ENCODE peak calls at places on chromosomes 12 and 14, in six cellular contexts. One of them, this sample, is unnamed.

GRCh38 chr12:98073610-98074009 is 441.8 kb upstream of the TMPO start:
- DNase-seq in heart left ventricle: no peak
- DNase-seq in vagina: no peak
- DNase-seq in ovary: no peak
- DNase-seq in K562: no peak
- DNase-seq in HepG2: no peak
- DNase-seq in this sample: no peak

GRCh38 chr12:89166525-89166934 is 185.8 kb downstream of the DUSP6 start:
- DNase-seq in heart left ventricle: no peak
- DNase-seq in vagina: no peak
- DNase-seq in ovary: no peak
- DNase-seq in K562: peak; percentile 3
- DNase-seq in HepG2: no peak
- DNase-seq in this sample: no peak

GRCh38 chr12:130087222-130087621 is 75.0 kb upstream of the FZD10 start:
- DNase-seq in heart left ventricle: no peak
- DNase-seq in vagina: no peak
- DNase-seq in ovary: no peak
- DNase-seq in K562: no peak
- DNase-seq in HepG2: no peak
- DNase-seq in this sample: no peak

GRCh38 chr14:23953464-23954278 is at the start of gene DHRS4:
- DNase-seq in heart left ventricle: peak; percentile 86
- DNase-seq in vagina: no peak
- DNase-seq in ovary: peak; percentile 84
- DNase-seq in K562: peak; percentile 76
- DNase-seq in HepG2: peak; percentile 94
- DNase-seq in this sample: peak; percentile 84

GRCh38 chr14:68874746-68875155 is 81.9 kb upstream of the ZFP36L1 start:
- DNase-seq in heart left ventricle: no peak
- DNase-seq in vagina: no peak
- DNase-seq in ovary: no peak
- DNase-seq in K562: no peak
- DNase-seq in HepG2: no peak
- DNase-seq in this sample: no peak

GRCh38 chr12:27521066-27521465 is 2.9 kb upstream of the PPFIBP1 start:
- DNase-seq in heart left ventricle: peak; percentile 39
- DNase-seq in vagina: no peak
- DNase-seq in ovary: peak; percentile 68
- DNase-seq in K562: peak; percentile 36
- DNase-seq in HepG2: no peak
- DNase-seq in this sample: no peak

GRCh38 chr12:122982494-122982850 is 2.0 kb downstream of the ARL6IP4 start:
- DNase-seq in heart left ventricle: no peak
- DNase-seq in vagina: no peak
- DNase-seq in ovary: no peak
- DNase-seq in K562: no peak
- DNase-seq in HepG2: no peak
- DNase-seq in this sample: no peak

GRCh38 chr12:51726931-51727330 is 121.6 kb downstream of the FIGNL2 start:
- DNase-seq in heart left ventricle: no peak
- DNase-seq in vagina: no peak
- DNase-seq in ovary: no peak
- DNase-seq in K562: no peak
- DNase-seq in HepG2: no peak
- DNase-seq in this sample: no peak

GRCh38 chr12:19234171-19234704 is 104.7 kb downstream of the PLEKHA5 start:
- DNase-seq in heart left ventricle: no peak
- DNase-seq in vagina: no peak
- DNase-seq in ovary: no peak
- DNase-seq in K562: no peak
- DNase-seq in HepG2: no peak
- DNase-seq in this sample: no peak

GRCh38 chr12:121443911-121444841 is 44.3 kb downstream of the RNF34 start:
- DNase-seq in heart left ventricle: no peak
- DNase-seq in vagina: no peak
- DNase-seq in ovary: no peak
- DNase-seq in K562: no peak
- DNase-seq in HepG2: no peak
- DNase-seq in this sample: no peak

GRCh38 chr14:88864198-88864597 is 39.7 kb downstream of the TTC8 start:
- DNase-seq in heart left ventricle: no peak
- DNase-seq in vagina: no peak
- DNase-seq in ovary: no peak
- DNase-seq in K562: no peak
- DNase-seq in HepG2: no peak
- DNase-seq in this sample: no peak

GRCh38 chr12:39905152-39905551 is 200.7 kb downstream of the SLC2A13 start:
- DNase-seq in heart left ventricle: peak; percentile 40
- DNase-seq in vagina: no peak
- DNase-seq in ovary: peak; percentile 40
- DNase-seq in K562: no peak
- DNase-seq in HepG2: no peak
- DNase-seq in this sample: no peak

GRCh38 chr12:27802511-27802910 is 22.5 kb upstream of the MANSC4 start:
- DNase-seq in heart left ventricle: no peak
- DNase-seq in vagina: no peak
- DNase-seq in ovary: no peak
- DNase-seq in K562: no peak
- DNase-seq in HepG2: no peak
- DNase-seq in this sample: no peak

GRCh38 chr12:20345866-20346265 is 22.5 kb upstream of the PDE3A start:
- DNase-seq in heart left ventricle: no peak
- DNase-seq in vagina: no peak
- DNase-seq in ovary: no peak
- DNase-seq in K562: no peak
- DNase-seq in HepG2: no peak
- DNase-seq in this sample: no peak

GRCh38 chr12:53577941-53578352 is 48.2 kb downstream of the ATF7 start:
- DNase-seq in heart left ventricle: no peak
- DNase-seq in vagina: no peak
- DNase-seq in ovary: no peak
- DNase-seq in K562: no peak
- DNase-seq in HepG2: no peak
- DNase-seq in this sample: no peak

GRCh38 chr14:90624732-90625444 is 191.3 kb downstream of the TTC7B start:
- DNase-seq in heart left ventricle: no peak
- DNase-seq in vagina: no peak
- DNase-seq in ovary: no peak
- DNase-seq in K562: no peak
- DNase-seq in HepG2: peak; percentile 53
- DNase-seq in this sample: no peak

GRCh38 chr12:53602176-53602942 is 23.8 kb downstream of the ATF7 start:
- DNase-seq in heart left ventricle: no peak
- DNase-seq in vagina: no peak
- DNase-seq in ovary: no peak
- DNase-seq in K562: no peak
- DNase-seq in HepG2: no peak
- DNase-seq in this sample: no peak

GRCh38 chr12:123384994-123385376 is 1.1 kb downstream of the KMT5A start:
- DNase-seq in heart left ventricle: no peak
- DNase-seq in vagina: no peak
- DNase-seq in ovary: no peak
- DNase-seq in K562: peak; percentile 23
- DNase-seq in HepG2: no peak
- DNase-seq in this sample: no peak

GRCh38 chr12:131928765-131929529 is at the start of gene PUS1:
- DNase-seq in heart left ventricle: peak; percentile 97
- DNase-seq in vagina: no peak
- DNase-seq in ovary: peak; percentile 94
- DNase-seq in K562: peak; percentile 96
- DNase-seq in HepG2: peak; percentile 88
- DNase-seq in this sample: peak; percentile 93
- TF ChIP-seq POLR2A in heart left ventricle: no peak
- TF ChIP-seq POLR2A in vagina: peak; percentile 56
- TF ChIP-seq POLR2A in ovary: no peak
- TF ChIP-seq POLR2A in K562: peak; percentile 87
- TF ChIP-seq POLR2A in HepG2: peak; percentile 93
- TF ChIP-seq POLR2A in this sample: no peak

GRCh38 chr12:31966558-31967205 is 7.5 kb downstream of the RESF1 start:
- DNase-seq in heart left ventricle: no peak
- DNase-seq in vagina: no peak
- DNase-seq in ovary: no peak
- DNase-seq in K562: no peak
- DNase-seq in HepG2: no peak
- DNase-seq in this sample: no peak

GRCh38 chr12:31961137-31961536 is 1.9 kb downstream of the RESF1 start:
- DNase-seq in heart left ventricle: no peak
- DNase-seq in vagina: no peak
- DNase-seq in ovary: no peak
- DNase-seq in K562: no peak
- DNase-seq in HepG2: no peak
- DNase-seq in this sample: no peak

GRCh38 chr12:31965090-31965489 is 5.9 kb downstream of the RESF1 start:
- DNase-seq in heart left ventricle: no peak
- DNase-seq in vagina: no peak
- DNase-seq in ovary: peak; percentile 26
- DNase-seq in K562: no peak
- DNase-seq in HepG2: no peak
- DNase-seq in this sample: no peak

GRCh38 chr12:31962076-31962475 is 2.9 kb downstream of the RESF1 start:
- DNase-seq in heart left ventricle: no peak
- DNase-seq in vagina: no peak
- DNase-seq in ovary: no peak
- DNase-seq in K562: no peak
- DNase-seq in HepG2: no peak
- DNase-seq in this sample: no peak

DNA sequence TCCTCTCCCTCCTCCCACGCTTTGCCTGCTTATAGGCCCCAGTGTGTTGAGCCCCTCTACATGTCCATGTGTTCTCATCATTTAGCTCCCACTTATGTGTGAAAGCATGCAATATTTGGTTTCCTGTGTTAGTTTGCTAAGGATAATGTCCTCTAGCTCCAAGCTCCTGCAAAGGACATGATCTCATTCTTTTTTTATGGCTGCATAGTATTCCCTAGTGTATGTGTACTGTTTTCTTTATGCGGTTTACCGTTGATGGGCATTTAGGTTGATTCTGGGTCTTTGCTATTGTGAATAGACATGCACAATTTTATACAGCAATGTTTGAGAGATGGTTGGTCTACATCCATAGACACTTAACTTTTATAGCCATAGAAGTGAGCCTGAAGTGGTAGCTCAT is 5.1 kb downstream of the RESF1 start:
- DNase-seq in heart left ventricle: no peak
- DNase-seq in vagina: no peak
- DNase-seq in ovary: no peak
- DNase-seq in K562: no peak
- DNase-seq in HepG2: no peak
- DNase-seq in this sample: no peak
- H3K36me3 ChIP-seq in heart left ventricle: no peaks in the 10 kb centered on the region
- H3K36me3 ChIP-seq in vagina: no peaks in the 10 kb centered on the region
- H3K36me3 ChIP-seq in ovary: no peaks in the 10 kb centered on the region
- H3K36me3 ChIP-seq in K562: peaks cover 81% of the 10 kb centered on the region
- H3K36me3 ChIP-seq in HepG2: peaks cover 7% of the 10 kb centered on the region
- H3K36me3 ChIP-seq in this sample: peaks cover 46% of the 10 kb centered on the region

GRCh38 chr14:53947452-53948180 is 9.0 kb downstream of the BMP4 start:
- DNase-seq in heart left ventricle: no peak
- DNase-seq in vagina: no peak
- DNase-seq in ovary: no peak
- DNase-seq in K562: no peak
- DNase-seq in HepG2: peak; percentile 69
- DNase-seq in this sample: no peak
- TF ChIP-seq POLR2A in heart left ventricle: no peak
- TF ChIP-seq POLR2A in vagina: no peak
- TF ChIP-seq POLR2A in ovary: no peak
- TF ChIP-seq POLR2A in K562: no peak
- TF ChIP-seq POLR2A in HepG2: no peak
- TF ChIP-seq POLR2A in this sample: no peak

DNA sequence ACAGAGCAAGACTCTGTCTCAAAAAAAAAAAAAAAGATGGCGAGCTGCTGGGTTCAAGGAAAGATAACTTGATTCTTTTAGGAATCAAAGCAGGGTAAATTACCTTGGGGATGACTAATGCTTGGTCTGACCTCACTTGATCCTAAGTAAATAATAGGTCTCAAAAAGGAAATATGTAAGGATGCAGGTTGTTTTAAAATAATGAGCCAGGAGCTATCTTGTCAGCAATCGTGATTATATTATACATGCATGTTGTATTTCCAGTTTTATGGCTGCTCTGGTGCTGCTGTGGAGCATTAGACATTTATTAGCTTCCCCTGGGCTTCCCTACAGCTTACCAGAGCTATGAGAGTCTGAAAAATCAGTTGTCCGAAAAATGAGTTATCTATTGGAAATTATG is 2.6 kb downstream of the EIF2B2 start:
- DNase-seq in heart left ventricle: no peak
- DNase-seq in vagina: no peak
- DNase-seq in ovary: no peak
- DNase-seq in K562: no peak
- DNase-seq in HepG2: no peak
- DNase-seq in this sample: no peak
- H3K36me3 ChIP-seq in heart left ventricle: peaks cover 31% of the 10 kb centered on the region
- H3K36me3 ChIP-seq in vagina: no peaks in the 10 kb centered on the region
- H3K36me3 ChIP-seq in ovary: no peaks in the 10 kb centered on the region
- H3K36me3 ChIP-seq in K562: peaks cover 60% of the 10 kb centered on the region
- H3K36me3 ChIP-seq in HepG2: peaks cover 44% of the 10 kb centered on the region
- H3K36me3 ChIP-seq in this sample: peaks cover 54% of the 10 kb centered on the region

GRCh38 chr12:124854637-124855184 is 9.0 kb downstream of the SCARB1 start:
- DNase-seq in heart left ventricle: no peak
- DNase-seq in vagina: no peak
- DNase-seq in ovary: peak; percentile 45
- DNase-seq in K562: no peak
- DNase-seq in HepG2: no peak
- DNase-seq in this sample: no peak

GRCh38 chr12:124856842-124857178 is 6.9 kb downstream of the SCARB1 start:
- DNase-seq in heart left ventricle: no peak
- DNase-seq in vagina: no peak
- DNase-seq in ovary: no peak
- DNase-seq in K562: no peak
- DNase-seq in HepG2: no peak
- DNase-seq in this sample: no peak

GRCh38 chr12:124857921-124858461 is 5.7 kb downstream of the SCARB1 start:
- DNase-seq in heart left ventricle: no peak
- DNase-seq in vagina: no peak
- DNase-seq in ovary: no peak
- DNase-seq in K562: no peak
- DNase-seq in HepG2: no peak
- DNase-seq in this sample: no peak

GRCh38 chr12:124855275-124855957 is 8.2 kb downstream of the SCARB1 start:
- DNase-seq in heart left ventricle: no peak
- DNase-seq in vagina: no peak
- DNase-seq in ovary: peak; percentile 55
- DNase-seq in K562: no peak
- DNase-seq in HepG2: no peak
- DNase-seq in this sample: no peak

GRCh38 chr12:124856132-124856841 is 7.4 kb downstream of the SCARB1 start:
- DNase-seq in heart left ventricle: no peak
- DNase-seq in vagina: no peak
- DNase-seq in ovary: peak; percentile 44
- DNase-seq in K562: no peak
- DNase-seq in HepG2: no peak
- DNase-seq in this sample: no peak
- TF ChIP-seq POLR2A in heart left ventricle: no peak
- TF ChIP-seq POLR2A in vagina: no peak
- TF ChIP-seq POLR2A in ovary: no peak
- TF ChIP-seq POLR2A in K562: peak; percentile 47
- TF ChIP-seq POLR2A in HepG2: peak; percentile 24
- TF ChIP-seq POLR2A in this sample: no peak

This sample was measured in stomach.